ENCODE peak calls at places on chromosomes 6 and 20, in five cellular contexts. Q is naive thymus-derived CD4-positive, alpha-beta T cell; T is fibroblast of lung; M is CD4-positive, alpha-beta T cell; A is left ventricle myocardium inferior. G is an unnamed sample.
A peak's percentile ranks its signal among the peaks of the same experiment; 100 is the strongest.

GRCh38 chr20:13261460-13262301 is 40.6 kb downstream of the ISM1 start:
- DNase-seq in Q (peak; percentile 51), T (peak; percentile 9), M (peak; percentile 62), A (peak; percentile 44), G (peak; percentile 48)

GRCh38 chr6:50699086-50699886 is 14.0 kb upstream of the TFAP2D start:
- DNase-seq in Q (no peak), T (no peak), M (no peak), A (no peak), G (no peak)

GRCh38 chr6:69729870-69730449 is 66.8 kb downstream of the LMBRD1 start:
- DNase-seq in Q (no peak), T (no peak), M (no peak), A (no peak), G (no peak)

GRCh38 chr6:154548130-154548830 is 37.8 kb upstream of the CNKSR3 start:
- DNase-seq in Q (no peak), T (peak; percentile 75), M (no peak), A (peak; percentile 20), G (peak; percentile 44)

GRCh38 chr6:155377061-155377460 is 62.8 kb upstream of the TFB1M start:
- DNase-seq in Q (no peak), T (peak; percentile 97), M (no peak), A (no peak), G (no peak)

GRCh38 chr20:38187512-38187911 is 22.4 kb upstream of the TGM2 start:
- DNase-seq in Q (no peak), T (no peak), M (no peak), A (no peak), G (peak; percentile 60)

GRCh38 chr6:127725821-127726220 is 148.8 kb downstream of the C6orf58 start:
- DNase-seq in Q (no peak), T (no peak), M (no peak), A (no peak), G (no peak)

GRCh38 chr6:12592634-12593033 is 123.9 kb upstream of the PHACTR1 start:
- DNase-seq in Q (no peak), T (peak; percentile 47), M (no peak), A (no peak), G (no peak)

GRCh38 chr6:56579155-56579851 is 63.4 kb downstream of the DST start:
- DNase-seq in Q (no peak), T (no peak), M (no peak), A (no peak), G (no peak)

GRCh38 chr6:73691512-73691911 is 4.5 kb upstream of the CD109 start:
- DNase-seq in Q (no peak), T (peak; percentile 36), M (no peak), A (no peak), G (no peak)

GRCh38 chr6:44076366-44077200 is 50.7 kb downstream of the MRPL14 start:
- DNase-seq in Q (no peak), T (no peak), M (no peak), A (peak; percentile 79), G (no peak)

GRCh38 chr6:27157461-27158315 is 89.8 kb upstream of the PRSS16 start:
- DNase-seq in Q (peak; percentile 92), T (peak; percentile 72), M (peak; percentile 87), A (peak; percentile 56), G (peak; percentile 72)

GRCh38 chr6:34616230-34616591 is 60.1 kb upstream of the SPDEF start:
- DNase-seq in Q (no peak), T (no peak), M (no peak), A (no peak), G (no peak)

GRCh38 chr6:111482236-111482958 is 621 bp downstream of the REV3L start:
- DNase-seq in Q (peak; percentile 58), T (peak; percentile 52), M (peak; percentile 41), A (peak; percentile 40), G (peak; percentile 68)

GRCh38 chr6:33420493-33421343 is 853 bp downstream of the SYNGAP1 start:
- DNase-seq in Q (no peak), T (no peak), M (no peak), A (no peak), G (no peak)

GRCh38 chr20:25012616-25013189 is 20.2 kb upstream of the APMAP start:
- DNase-seq in Q (no peak), T (no peak), M (no peak), A (no peak), G (peak; percentile 2)

GRCh38 chr20:62225026-62225425 is 4.9 kb upstream of the HRH3 start:
- DNase-seq in Q (no peak), T (no peak), M (no peak), A (no peak), G (no peak)

GRCh38 chr6:168243812-168244376 is 75.7 kb downstream of the DACT2 start:
- DNase-seq in Q (no peak), T (no peak), M (no peak), A (no peak), G (no peak)
- H3K9me3 ChIP-seq in Q (no peaks in the 10 kb centered on the region), T (no peaks in the 10 kb centered on the region), M (no peaks in the 10 kb centered on the region), A (no peaks in the 10 kb centered on the region), G (no peaks in the 10 kb centered on the region)

GRCh38 chr6:13678255-13678983 is 33.2 kb downstream of the RANBP9 start:
- DNase-seq in Q (no peak), T (no peak), M (no peak), A (no peak), G (no peak)
- H3K9me3 ChIP-seq in Q (no peaks in the 10 kb centered on the region), T (no peaks in the 10 kb centered on the region), M (peaks cover 8% of the 10 kb centered on the region), A (peaks cover 17% of the 10 kb centered on the region), G (peaks cover 11% of the 10 kb centered on the region)

GRCh38 chr6:76165471-76166221 is 93.2 kb upstream of the IMPG1 start:
- DNase-seq in Q (no peak), T (no peak), M (no peak), A (no peak), G (no peak)
- H3K9me3 ChIP-seq in Q (no peaks in the 10 kb centered on the region), T (no peaks in the 10 kb centered on the region), M (peaks cover 4% of the 10 kb centered on the region), A (peaks cover 27% of the 10 kb centered on the region), G (no peaks in the 10 kb centered on the region)

DNA sequence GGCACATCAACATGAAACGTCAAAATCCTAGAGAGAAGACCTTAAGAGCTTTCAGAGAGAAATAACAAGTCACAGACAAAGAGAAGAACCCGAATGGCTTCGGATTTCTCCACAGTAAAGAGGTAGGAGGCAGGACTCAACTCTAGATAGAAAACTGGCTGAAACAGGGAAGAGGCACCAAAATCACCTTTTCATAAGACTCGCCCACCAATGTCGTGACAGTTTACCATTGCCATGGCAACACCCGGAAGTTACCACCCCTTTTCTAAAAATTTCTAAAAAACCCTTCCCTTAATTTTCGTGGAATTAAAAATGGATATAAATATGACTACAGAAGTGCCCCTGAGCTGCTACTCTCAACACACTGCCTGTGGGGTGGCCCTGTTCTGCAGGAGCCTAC is 12.3 kb upstream of the DEFB121 start:
- DNase-seq in Q (no peak), T (no peak), M (no peak), A (no peak), G (no peak)
- H3K9me3 ChIP-seq in Q (no peaks in the 10 kb centered on the region), T (no peaks in the 10 kb centered on the region), M (no peaks in the 10 kb centered on the region), A (no peaks in the 10 kb centered on the region), G (no peaks in the 10 kb centered on the region)

GRCh38 chr6:160583805-160584204 is 80.3 kb downstream of the LPA start:
- DNase-seq in Q (no peak), T (no peak), M (no peak), A (no peak), G (no peak)

DNA sequence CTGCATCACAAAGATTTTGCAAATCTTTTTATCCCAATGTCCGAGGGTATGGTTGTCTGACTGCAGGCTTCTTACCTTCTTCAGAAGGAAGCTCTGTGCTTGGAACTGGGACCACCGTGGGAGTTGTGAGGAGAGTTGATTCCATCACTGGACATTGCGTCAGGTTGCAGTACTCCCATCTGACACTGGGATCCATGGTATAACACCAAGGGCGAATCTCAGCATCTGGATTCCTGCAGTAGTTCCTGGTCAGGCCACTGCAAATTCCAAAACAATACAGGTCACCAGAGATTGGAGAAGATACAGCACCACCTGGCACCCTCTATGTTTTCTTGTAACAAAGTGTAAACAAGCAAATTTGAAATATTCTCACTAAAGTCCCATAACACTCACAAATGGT is 77.7 kb downstream of the LPA start:
- DNase-seq in Q (no peak), T (no peak), M (no peak), A (no peak), G (no peak)
- H3K9me3 ChIP-seq in Q (no peaks in the 10 kb centered on the region), T (no peaks in the 10 kb centered on the region), M (no peaks in the 10 kb centered on the region), A (peaks cover 8% of the 10 kb centered on the region), G (no peaks in the 10 kb centered on the region)

GRCh38 chr20:59737816-59738215 is 133.5 kb downstream of the PHACTR3 start:
- DNase-seq in Q (no peak), T (no peak), M (no peak), A (no peak), G (no peak)
- H3K9me3 ChIP-seq in Q (no peaks in the 10 kb centered on the region), T (no peaks in the 10 kb centered on the region), M (no peaks in the 10 kb centered on the region), A (no peaks in the 10 kb centered on the region), G (no peaks in the 10 kb centered on the region)

DNA sequence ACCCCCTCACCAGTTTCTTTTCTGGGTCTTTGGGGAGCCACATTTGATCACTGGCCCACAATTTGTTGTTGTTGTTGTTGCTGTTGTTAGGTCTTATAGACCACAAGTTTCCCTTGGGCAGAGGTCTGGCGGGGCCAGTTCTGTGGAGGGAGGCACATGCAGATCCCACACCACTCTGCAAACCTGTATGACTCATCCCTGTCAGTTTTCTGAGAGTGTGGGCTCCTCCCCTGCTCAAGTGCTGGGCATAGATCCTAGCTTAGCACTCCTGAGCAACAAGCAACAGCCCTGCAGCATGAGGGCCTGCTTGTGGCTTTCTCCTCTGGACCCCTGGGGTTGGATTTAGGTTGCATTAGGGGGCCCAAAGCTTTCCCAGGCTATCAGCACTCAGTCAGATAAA is 411.1 kb upstream of the HTR1E start:
- DNase-seq in Q (no peak), T (no peak), M (no peak), A (no peak), G (no peak)
- H3K9me3 ChIP-seq in Q (no peaks in the 10 kb centered on the region), T (no peaks in the 10 kb centered on the region), M (no peaks in the 10 kb centered on the region), A (peaks cover 69% of the 10 kb centered on the region), G (no peaks in the 10 kb centered on the region)

DNA sequence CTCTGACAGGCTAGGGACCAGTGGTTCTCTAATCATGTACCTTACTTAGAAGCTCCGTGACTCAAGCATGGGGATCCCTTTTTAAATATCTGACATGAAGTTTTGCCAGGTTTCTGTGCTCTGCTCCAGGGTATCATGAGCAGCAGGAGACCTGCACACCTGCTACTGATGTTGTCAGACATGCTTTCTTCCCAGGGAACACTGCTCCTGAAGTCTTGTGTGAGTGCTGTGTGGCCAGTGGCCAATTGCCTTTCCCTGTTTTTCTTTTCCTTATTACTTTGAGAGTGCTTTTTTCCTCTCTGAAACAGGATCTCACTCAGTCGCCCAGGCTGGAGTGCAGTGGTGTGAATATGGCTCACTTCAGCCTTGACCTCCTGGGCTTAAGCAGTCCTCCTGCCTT is 26.4 kb downstream of the SLX4IP start:
- DNase-seq in Q (no peak), T (no peak), M (no peak), A (no peak), G (no peak)
- H3K9me3 ChIP-seq in Q (no peaks in the 10 kb centered on the region), T (no peaks in the 10 kb centered on the region), M (peaks cover 7% of the 10 kb centered on the region), A (no peaks in the 10 kb centered on the region), G (peaks cover 3% of the 10 kb centered on the region)

GRCh38 chr6:106856227-106856874 is 118.2 kb downstream of the CD24 start:
- DNase-seq in Q (no peak), T (peak; percentile 27), M (no peak), A (no peak), G (no peak)
- H3K9me3 ChIP-seq in Q (no peaks in the 10 kb centered on the region), T (no peaks in the 10 kb centered on the region), M (no peaks in the 10 kb centered on the region), A (peaks cover 18% of the 10 kb centered on the region), G (no peaks in the 10 kb centered on the region)

GRCh38 chr6:165008971-165009370 is 300.4 kb downstream of the C6orf118 start:
- DNase-seq in Q (no peak), T (peak; percentile 56), M (no peak), A (no peak), G (no peak)
- H3K9me3 ChIP-seq in Q (no peaks in the 10 kb centered on the region), T (no peaks in the 10 kb centered on the region), M (no peaks in the 10 kb centered on the region), A (peaks cover 16% of the 10 kb centered on the region), G (no peaks in the 10 kb centered on the region)

G was measured in adrenal gland.